ENCODE peak calls at places on chromosome 13, in four cellular contexts. O, N, Y and A are unnamed samples.

GRCh38 chr13:59774511-59774911 is 389.2 kb downstream of the DIAPH3 start:
- DNase-seq in O (peak; percentile 98), N (peak; percentile 70), Y (peak; percentile 17), A (peak; percentile 22)

GRCh38 chr13:32272021-32272695 is 43.0 kb downstream of the ZAR1L start:
- DNase-seq in O (peak; percentile 78), N (no peak), Y (no peak), A (no peak)

GRCh38 chr13:32001392-32001768 is 30.2 kb upstream of the FRY start:
- DNase-seq in O (peak; percentile 85), N (peak; percentile 65), Y (peak; percentile 24), A (peak; percentile 50)

GRCh38 chr13:41978007-41978406 is 17.1 kb upstream of the VWA8 start:
- DNase-seq in O (no peak), N (no peak), Y (no peak), A (no peak)

GRCh38 chr13:113596321-113597200 is 12.0 kb downstream of the TFDP1 start:
- DNase-seq in O (no peak), N (no peak), Y (no peak), A (no peak)

GRCh38 chr13:109576331-109576813 is 210.0 kb downstream of the IRS2 start:
- DNase-seq in O (no peak), N (no peak), Y (no peak), A (peak; percentile 48)

GRCh38 chr13:98651716-98652115 is 74.8 kb upstream of the STK24 start:
- DNase-seq in O (no peak), N (no peak), Y (no peak), A (no peak)

GRCh38 chr13:34748561-34748960 is 193.5 kb upstream of the NBEA start:
- DNase-seq in O (no peak), N (peak; percentile 19), Y (no peak), A (no peak)

GRCh38 chr13:73934215-73934623 is 200.0 kb downstream of the KLF12 start:
- DNase-seq in O (no peak), N (no peak), Y (no peak), A (no peak)
- H3K4me3 ChIP-seq in O (no peak overlapping the region), N (no peak overlapping the region), Y (no peak overlapping the region), A (no peak overlapping the region)

GRCh38 chr13:40961224-40961623 is 57.9 kb downstream of the ELF1 start:
- DNase-seq in O (no peak), N (no peak), Y (no peak), A (no peak)
- H2AFZ ChIP-seq in O (no peak overlapping the region), N (no peak overlapping the region), Y (no peak overlapping the region), A (no peak overlapping the region)

GRCh38 chr13:106569233-106570095 is 1.5 kb upstream of the ARGLU1 start:
- DNase-seq in O (peak; percentile 77), N (no peak), Y (no peak), A (peak; percentile 44)
- H3K4me3 ChIP-seq in O (no peak overlapping the region), N (no peak overlapping the region), Y (no peak overlapping the region), A (no peak overlapping the region)

DNA sequence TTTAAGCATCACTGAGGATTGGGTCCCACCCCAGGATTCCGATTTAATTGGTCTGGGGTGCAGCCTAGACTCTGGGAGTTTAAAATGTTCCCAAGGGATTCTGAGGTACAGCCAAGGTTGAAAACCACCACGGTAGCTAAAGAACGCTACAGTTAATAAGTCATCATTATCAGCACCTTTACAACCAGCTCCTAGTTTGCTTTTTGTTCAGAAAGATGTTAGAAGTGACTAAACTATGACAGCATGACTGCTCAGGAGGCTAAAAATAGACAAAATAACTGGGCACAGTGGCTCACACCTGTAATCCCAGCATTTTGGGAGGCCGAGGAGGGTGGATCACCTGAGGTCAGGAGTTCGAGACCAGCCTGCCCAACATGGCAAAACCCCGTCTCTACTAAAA is 11.7 kb upstream of the EPSTI1 start:
- DNase-seq in O (no peak), N (no peak), Y (no peak), A (no peak)
- H2AFZ ChIP-seq in O (no peak overlapping the region), N (no peak overlapping the region), Y (no peak overlapping the region), A (no peak overlapping the region)

DNA sequence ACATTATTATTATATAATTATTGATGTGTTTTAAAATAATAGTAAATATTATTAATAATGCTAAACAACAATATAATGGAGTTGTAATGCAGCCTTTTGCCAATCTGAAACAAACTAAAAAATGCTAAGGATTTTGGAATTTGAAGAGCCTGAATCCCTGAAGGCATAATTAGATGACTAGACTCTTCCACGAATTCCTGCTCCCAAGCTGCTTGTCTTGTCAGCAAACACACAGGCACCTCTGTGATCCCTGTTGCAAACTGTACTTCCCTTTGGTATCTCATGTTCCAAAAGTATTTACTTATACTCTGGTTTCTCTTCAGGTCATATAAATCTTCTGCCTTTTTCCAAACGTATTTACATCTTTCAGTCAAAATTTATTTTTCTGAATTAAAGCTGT is 1862.4 kb downstream of the OLFM4 start:
- DNase-seq in O (peak; percentile 84), N (no peak), Y (no peak), A (no peak)
- H3K4me3 ChIP-seq in O (no peak overlapping the region), N (no peak overlapping the region), Y (no peak overlapping the region), A (no peak overlapping the region)

GRCh38 chr13:101919541-101920306 is 467.2 kb downstream of the ITGBL1 start:
- DNase-seq in O (no peak), N (peak; percentile 42), Y (peak; percentile 56), A (peak; percentile 62)
- H2AFZ ChIP-seq in O (no peak overlapping the region), N (no peak overlapping the region), Y (peak overlapping the region; percentile 11), A (no peak overlapping the region)